ENCODE peak calls at places on chromosomes 6 and 20, in four cellular contexts. One of them, this sample, is unnamed.

GRCh38 chr6:69097948-69098347 is 462.9 kb downstream of the ADGRB3 start:
- DNase-seq in mesenchymal stem cell: no peak
- DNase-seq in neuronal stem cell: no peak
- DNase-seq in H1: no peak
- DNase-seq in this sample: no peak

GRCh38 chr20:11229772-11230171 is 556.0 kb upstream of the JAG1 start:
- DNase-seq in neuronal stem cell: peak; percentile 42
- DNase-seq in H1: no peak
- DNase-seq in mesenchymal stem cell: peak; percentile 81
- DNase-seq in this sample: no peak

GRCh38 chr6:117776441-117776840 is 101.2 kb downstream of the NUS1 start:
- DNase-seq in neuronal stem cell: no peak
- DNase-seq in H1: no peak
- DNase-seq in mesenchymal stem cell: peak; percentile 6
- DNase-seq in this sample: no peak

GRCh38 chr20:64131406-64131805 is 24.0 kb upstream of the NPBWR2 start:
- DNase-seq in H1: peak; percentile 38
- DNase-seq in mesenchymal stem cell: peak; percentile 7
- DNase-seq in neuronal stem cell: no peak
- DNase-seq in this sample: no peak

GRCh38 chr20:14313621-14314020 is 23.8 kb downstream of the FLRT3 start:
- DNase-seq in mesenchymal stem cell: no peak
- DNase-seq in H1: no peak
- DNase-seq in neuronal stem cell: no peak
- DNase-seq in this sample: no peak

GRCh38 chr6:154386848-154387717 is 30.5 kb upstream of the IPCEF1 start:
- DNase-seq in H1: no peak
- DNase-seq in mesenchymal stem cell: peak; percentile 84
- DNase-seq in neuronal stem cell: no peak
- DNase-seq in this sample: no peak

GRCh38 chr6:150288456-150288855 is 80.4 kb upstream of the IYD start:
- DNase-seq in mesenchymal stem cell: no peak
- DNase-seq in H1: no peak
- DNase-seq in neuronal stem cell: no peak
- DNase-seq in this sample: no peak

GRCh38 chr6:45609141-45609638 is 231.5 kb upstream of the SUPT3H start:
- DNase-seq in H1: no peak
- DNase-seq in mesenchymal stem cell: peak; percentile 86
- DNase-seq in neuronal stem cell: no peak
- DNase-seq in this sample: no peak

GRCh38 chr6:13526718-13527668 is 39.6 kb upstream of the GFOD1 start:
- DNase-seq in mesenchymal stem cell: no peak
- DNase-seq in neuronal stem cell: no peak
- DNase-seq in H1: peak; percentile 44
- DNase-seq in this sample: peak; percentile 30

GRCh38 chr20:61288331-61288784 is 36.3 kb downstream of the CDH4 start:
- DNase-seq in mesenchymal stem cell: no peak
- DNase-seq in neuronal stem cell: no peak
- DNase-seq in H1: peak; percentile 34
- DNase-seq in this sample: no peak

GRCh38 chr6:43972915-43973304 is 154.3 kb downstream of the MRPL14 start:
- DNase-seq in neuronal stem cell: no peak
- DNase-seq in mesenchymal stem cell: peak; percentile 72
- DNase-seq in H1: no peak
- DNase-seq in this sample: peak; percentile 16

GRCh38 chr20:58942549-58942948 is 38.5 kb upstream of the NELFCD start:
- DNase-seq in H1: no peak
- DNase-seq in neuronal stem cell: no peak
- DNase-seq in mesenchymal stem cell: no peak
- DNase-seq in this sample: no peak

GRCh38 chr20:10540636-10541493 is 105.8 kb downstream of the SLX4IP start:
- DNase-seq in mesenchymal stem cell: peak; percentile 94
- DNase-seq in neuronal stem cell: no peak
- DNase-seq in H1: no peak
- DNase-seq in this sample: no peak

GRCh38 chr20:54368578-54368977 is 106.8 kb upstream of the DOK5 start:
- DNase-seq in neuronal stem cell: no peak
- DNase-seq in H1: no peak
- DNase-seq in mesenchymal stem cell: no peak
- DNase-seq in this sample: no peak

GRCh38 chr6:150069707-150070106 is 786 bp upstream of the ULBP3 start:
- DNase-seq in mesenchymal stem cell: no peak
- DNase-seq in neuronal stem cell: no peak
- DNase-seq in H1: no peak
- DNase-seq in this sample: no peak

GRCh38 chr6:151494235-151494950 is 576 bp downstream of the CCDC170 start:
- DNase-seq in neuronal stem cell: peak; percentile 17
- DNase-seq in mesenchymal stem cell: peak; percentile 70
- DNase-seq in H1: no peak
- DNase-seq in this sample: peak; percentile 47

GRCh38 chr6:6825986-6826901 is 237.7 kb downstream of the LY86 start:
- DNase-seq in H1: no peak
- DNase-seq in mesenchymal stem cell: no peak
- DNase-seq in neuronal stem cell: no peak
- DNase-seq in this sample: no peak

GRCh38 chr20:43975096-43975768 is 60.6 kb downstream of the TOX2 start:
- DNase-seq in H1: no peak
- DNase-seq in neuronal stem cell: no peak
- DNase-seq in mesenchymal stem cell: peak; percentile 60
- DNase-seq in this sample: no peak

GRCh38 chr20:49262444-49262843 is 15.4 kb downstream of the ZNFX1 start:
- DNase-seq in mesenchymal stem cell: no peak
- DNase-seq in neuronal stem cell: no peak
- DNase-seq in H1: no peak
- DNase-seq in this sample: no peak

GRCh38 chr20:51937780-51938179 is 135.5 kb upstream of the SALL4 start:
- DNase-seq in H1: no peak
- DNase-seq in neuronal stem cell: no peak
- DNase-seq in mesenchymal stem cell: no peak
- DNase-seq in this sample: no peak

GRCh38 chr20:51930775-51931174 is 128.5 kb upstream of the SALL4 start:
- DNase-seq in mesenchymal stem cell: peak; percentile 81
- DNase-seq in neuronal stem cell: no peak
- DNase-seq in H1: no peak
- DNase-seq in this sample: no peak

GRCh38 chr20:51935003-51935358 is 132.7 kb upstream of the SALL4 start:
- DNase-seq in H1: no peak
- DNase-seq in neuronal stem cell: no peak
- DNase-seq in mesenchymal stem cell: no peak
- DNase-seq in this sample: no peak

GRCh38 chr20:51931321-51931720 is 129.0 kb upstream of the SALL4 start:
- DNase-seq in neuronal stem cell: peak; percentile 12
- DNase-seq in H1: no peak
- DNase-seq in mesenchymal stem cell: no peak
- DNase-seq in this sample: no peak

DNA sequence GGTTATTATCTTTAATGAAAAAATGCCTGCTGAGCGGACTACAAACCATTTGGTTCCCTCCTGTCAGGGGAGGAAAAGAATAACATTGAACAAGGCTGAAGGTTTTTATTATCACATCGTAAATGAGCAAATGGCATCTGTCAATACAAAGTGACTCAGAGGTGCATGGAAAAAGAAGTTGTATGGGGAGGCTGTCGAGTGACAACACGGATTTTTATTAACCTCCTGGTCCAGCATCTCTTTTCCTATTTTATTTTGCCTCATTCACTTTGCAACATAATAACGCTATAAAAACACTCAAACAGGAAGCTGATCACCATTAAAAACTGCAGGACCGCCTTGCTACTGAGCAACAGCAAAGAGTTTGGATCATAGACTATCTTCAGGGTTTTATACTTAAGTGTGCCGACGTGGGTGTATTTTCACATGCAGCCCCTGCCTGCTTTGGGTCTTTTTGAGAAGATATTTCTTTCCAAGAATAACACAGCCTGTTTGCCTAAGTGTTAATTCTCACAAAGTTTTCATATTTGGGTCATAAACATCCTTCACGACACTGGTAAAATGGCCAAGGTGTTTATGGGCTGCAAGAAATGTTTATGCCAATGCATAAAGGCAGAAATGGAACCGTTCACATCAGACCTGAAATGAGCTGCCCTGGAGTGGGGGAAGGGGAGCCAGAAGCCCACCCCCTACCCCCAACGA is 132.1 kb upstream of the SALL4 start:
- DNase-seq in mesenchymal stem cell: no peak
- DNase-seq in neuronal stem cell: no peak
- DNase-seq in H1: no peak
- DNase-seq in this sample: no peak
- H3K9ac ChIP-seq in mesenchymal stem cell: no peak overlapping the region
- H3K9ac ChIP-seq in neuronal stem cell: no peak overlapping the region
- H3K9ac ChIP-seq in H1: no peak overlapping the region
- H3K9ac ChIP-seq in this sample: no peak overlapping the region

GRCh38 chr6:130307752-130308361 is 58.0 kb upstream of the TMEM200A start:
- DNase-seq in neuronal stem cell: no peak
- DNase-seq in mesenchymal stem cell: peak; percentile 67
- DNase-seq in H1: no peak
- DNase-seq in this sample: no peak

GRCh38 chr6:130303436-130303835 is 62.4 kb upstream of the TMEM200A start:
- DNase-seq in H1: no peak
- DNase-seq in neuronal stem cell: no peak
- DNase-seq in mesenchymal stem cell: no peak
- DNase-seq in this sample: no peak

GRCh38 chr6:130309028-130309427 is 56.8 kb upstream of the TMEM200A start:
- DNase-seq in neuronal stem cell: no peak
- DNase-seq in H1: no peak
- DNase-seq in mesenchymal stem cell: no peak
- DNase-seq in this sample: no peak

GRCh38 chr6:130306377-130306776 is 59.4 kb upstream of the TMEM200A start:
- DNase-seq in H1: no peak
- DNase-seq in mesenchymal stem cell: peak; percentile 43
- DNase-seq in neuronal stem cell: no peak
- DNase-seq in this sample: no peak
- H2BK15ac ChIP-seq in H1: no peak overlapping the region
- H2BK15ac ChIP-seq in mesenchymal stem cell: no peak overlapping the region
- H2BK15ac ChIP-seq in neuronal stem cell: no peak overlapping the region
- H2BK15ac ChIP-seq in this sample: no peak overlapping the region

GRCh38 chr6:158916638-158917037 is 83.4 kb downstream of the RSPH3 start:
- DNase-seq in mesenchymal stem cell: no peak
- DNase-seq in neuronal stem cell: no peak
- DNase-seq in H1: no peak
- DNase-seq in this sample: no peak
- H2BK12ac ChIP-seq in mesenchymal stem cell: no peak overlapping the region
- H2BK12ac ChIP-seq in neuronal stem cell: no peak overlapping the region
- H2BK12ac ChIP-seq in H1: peak overlapping the region; percentile 45
- H2BK12ac ChIP-seq in this sample: no peak overlapping the region

DNA sequence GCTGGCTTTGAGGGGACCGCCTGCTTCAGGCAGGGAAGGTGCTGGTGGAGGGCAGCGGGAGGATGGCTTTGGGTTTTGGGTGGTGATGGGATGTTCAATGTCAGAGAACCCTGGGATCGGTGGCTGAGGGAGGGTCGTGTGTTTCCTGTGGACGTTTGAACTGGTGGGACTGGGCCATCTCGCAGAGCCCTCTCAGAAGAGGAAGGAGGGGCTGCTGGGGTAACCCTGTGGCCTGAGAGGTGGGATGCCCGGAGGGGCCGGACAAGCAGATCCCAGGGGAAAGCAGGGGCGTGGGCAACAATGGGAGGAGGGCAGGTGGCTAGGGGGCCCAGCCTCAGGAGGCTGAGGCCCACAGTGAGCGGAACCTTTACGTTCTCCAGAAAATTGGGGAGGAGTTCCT is 34.9 kb downstream of the PYGB start:
- DNase-seq in H1: peak; percentile 30
- DNase-seq in neuronal stem cell: no peak
- DNase-seq in mesenchymal stem cell: no peak
- DNase-seq in this sample: no peak
- H3K9ac ChIP-seq in H1: no peak overlapping the region
- H3K9ac ChIP-seq in neuronal stem cell: no peak overlapping the region
- H3K9ac ChIP-seq in mesenchymal stem cell: no peak overlapping the region
- H3K9ac ChIP-seq in this sample: no peak overlapping the region

DNA sequence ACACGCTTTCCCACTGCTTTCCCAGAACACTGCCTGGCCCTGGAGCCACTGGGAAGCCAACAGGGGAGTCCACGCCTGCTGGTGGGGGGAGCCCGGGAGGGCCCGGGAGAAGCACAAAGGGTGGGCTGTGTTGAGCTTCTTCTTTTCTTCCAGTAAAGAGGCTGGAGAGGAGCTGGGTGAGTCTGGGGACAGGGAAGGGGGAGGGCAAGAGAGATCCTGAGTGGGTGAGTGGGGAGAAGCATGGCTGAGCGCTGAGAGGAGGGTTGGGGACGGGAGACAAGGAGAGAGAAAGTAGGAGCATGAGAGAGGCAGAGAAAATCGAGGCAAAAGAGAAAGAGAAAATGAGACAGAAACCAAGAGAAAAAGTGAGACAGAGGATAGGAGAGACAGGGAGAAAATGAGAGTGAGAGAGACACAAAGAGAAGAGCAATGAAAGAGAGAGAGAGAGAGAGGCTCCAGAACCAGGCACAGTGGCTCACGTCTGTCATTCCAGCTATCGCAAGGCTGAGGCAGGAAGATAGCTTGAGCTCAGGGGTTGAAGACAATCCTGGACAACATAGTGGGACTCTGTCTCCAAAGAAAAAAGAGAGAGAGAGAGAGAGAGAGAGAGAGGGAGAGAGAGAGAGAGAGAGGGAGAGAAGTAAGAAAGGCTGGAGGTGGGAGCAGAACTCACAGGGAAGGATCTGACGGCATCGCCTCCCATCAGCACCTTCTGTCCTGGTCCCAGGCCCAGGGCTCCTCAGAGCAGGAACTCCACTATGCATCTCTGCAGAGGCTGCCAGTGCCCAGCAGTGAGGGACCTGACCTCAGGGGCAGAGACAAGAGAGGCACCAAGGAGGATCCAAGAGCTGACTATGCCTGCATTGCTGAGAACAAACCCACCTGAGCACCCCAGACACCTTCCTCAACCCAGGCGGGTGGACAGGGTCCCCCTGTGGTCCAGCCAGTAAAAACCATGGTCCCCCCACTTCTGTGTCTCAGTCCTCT is 2.0 kb downstream of the LST1 start:
- DNase-seq in H1: no peak
- DNase-seq in mesenchymal stem cell: no peak
- DNase-seq in neuronal stem cell: no peak
- DNase-seq in this sample: no peak
- H2BK15ac ChIP-seq in H1: no peak overlapping the region
- H2BK15ac ChIP-seq in mesenchymal stem cell: no peak overlapping the region
- H2BK15ac ChIP-seq in neuronal stem cell: peak overlapping the region; percentile 16
- H2BK15ac ChIP-seq in this sample: no peak overlapping the region

GRCh38 chr6:11387702-11388101 is 149.8 kb upstream of the TMEM170B start:
- DNase-seq in H1: no peak
- DNase-seq in mesenchymal stem cell: no peak
- DNase-seq in neuronal stem cell: no peak
- DNase-seq in this sample: no peak
- H2BK12ac ChIP-seq in H1: no peak overlapping the region
- H2BK12ac ChIP-seq in mesenchymal stem cell: no peak overlapping the region
- H2BK12ac ChIP-seq in neuronal stem cell: no peak overlapping the region
- H2BK12ac ChIP-seq in this sample: no peak overlapping the region